ENCODE peak calls at places on chromosomes 16 and 17, in eight cellular contexts. One of them, this sample, is unnamed.

GRCh38 chr17:68048996-68049395 is 13.5 kb downstream of the KPNA2 start:
- DNase-seq in heart left ventricle: no peak
- DNase-seq in ovary: no peak
- DNase-seq in upper lobe of left lung: no peak
- DNase-seq in spleen: no peak
- DNase-seq in IMR-90: no peak
- DNase-seq in sigmoid colon: no peak
- DNase-seq in breast epithelium: no peak
- DNase-seq in this sample: no peak

GRCh38 chr17:17514361-17514992 is 18.3 kb upstream of the RASD1 start:
- DNase-seq in spleen: no peak
- DNase-seq in breast epithelium: no peak
- DNase-seq in ovary: no peak
- DNase-seq in heart left ventricle: no peak
- DNase-seq in IMR-90: no peak
- DNase-seq in upper lobe of left lung: no peak
- DNase-seq in sigmoid colon: no peak
- DNase-seq in this sample: no peak

GRCh38 chr16:68508641-68509240 is 30.4 kb upstream of the ZFP90 start:
- DNase-seq in IMR-90: no peak
- DNase-seq in spleen: peak; percentile 32
- DNase-seq in sigmoid colon: no peak
- DNase-seq in ovary: no peak
- DNase-seq in heart left ventricle: no peak
- DNase-seq in upper lobe of left lung: no peak
- DNase-seq in breast epithelium: no peak
- DNase-seq in this sample: no peak

GRCh38 chr17:76524598-76525512 is 12.7 kb downstream of the CYGB start:
- DNase-seq in sigmoid colon: no peak
- DNase-seq in spleen: no peak
- DNase-seq in heart left ventricle: peak; percentile 70
- DNase-seq in upper lobe of left lung: peak; percentile 54
- DNase-seq in breast epithelium: peak; percentile 65
- DNase-seq in ovary: peak; percentile 77
- DNase-seq in IMR-90: peak; percentile 55
- DNase-seq in this sample: no peak

GRCh38 chr17:65531508-65532431 is 29.7 kb downstream of the AXIN2 start:
- DNase-seq in heart left ventricle: peak; percentile 43
- DNase-seq in IMR-90: peak; percentile 67
- DNase-seq in breast epithelium: no peak
- DNase-seq in spleen: peak; percentile 64
- DNase-seq in upper lobe of left lung: peak; percentile 67
- DNase-seq in sigmoid colon: peak; percentile 88
- DNase-seq in ovary: peak; percentile 80
- DNase-seq in this sample: peak; percentile 43

GRCh38 chr17:43416998-43417891 is 18.5 kb downstream of the ARL4D start:
- DNase-seq in upper lobe of left lung: peak; percentile 32
- DNase-seq in sigmoid colon: peak; percentile 94
- DNase-seq in spleen: no peak
- DNase-seq in heart left ventricle: peak; percentile 63
- DNase-seq in IMR-90: peak; percentile 37
- DNase-seq in breast epithelium: peak; percentile 59
- DNase-seq in ovary: peak; percentile 75
- DNase-seq in this sample: peak; percentile 53

GRCh38 chr16:85398688-85399582 is 214.2 kb upstream of the GSE1 start:
- DNase-seq in IMR-90: no peak
- DNase-seq in spleen: peak; percentile 33
- DNase-seq in heart left ventricle: no peak
- DNase-seq in breast epithelium: no peak
- DNase-seq in ovary: peak; percentile 12
- DNase-seq in sigmoid colon: peak; percentile 53
- DNase-seq in upper lobe of left lung: no peak
- DNase-seq in this sample: no peak

GRCh38 chr17:41917192-41917591 is 1.6 kb downstream of the ACLY start:
- DNase-seq in upper lobe of left lung: peak; percentile 36
- DNase-seq in breast epithelium: no peak
- DNase-seq in heart left ventricle: no peak
- DNase-seq in spleen: no peak
- DNase-seq in sigmoid colon: no peak
- DNase-seq in ovary: no peak
- DNase-seq in IMR-90: peak; percentile 59
- DNase-seq in this sample: no peak

GRCh38 chr16:65576631-65577030 is 454.8 kb upstream of the CDH11 start:
- DNase-seq in spleen: no peak
- DNase-seq in IMR-90: no peak
- DNase-seq in heart left ventricle: no peak
- DNase-seq in upper lobe of left lung: no peak
- DNase-seq in breast epithelium: no peak
- DNase-seq in sigmoid colon: no peak
- DNase-seq in ovary: no peak
- DNase-seq in this sample: no peak

DNA sequence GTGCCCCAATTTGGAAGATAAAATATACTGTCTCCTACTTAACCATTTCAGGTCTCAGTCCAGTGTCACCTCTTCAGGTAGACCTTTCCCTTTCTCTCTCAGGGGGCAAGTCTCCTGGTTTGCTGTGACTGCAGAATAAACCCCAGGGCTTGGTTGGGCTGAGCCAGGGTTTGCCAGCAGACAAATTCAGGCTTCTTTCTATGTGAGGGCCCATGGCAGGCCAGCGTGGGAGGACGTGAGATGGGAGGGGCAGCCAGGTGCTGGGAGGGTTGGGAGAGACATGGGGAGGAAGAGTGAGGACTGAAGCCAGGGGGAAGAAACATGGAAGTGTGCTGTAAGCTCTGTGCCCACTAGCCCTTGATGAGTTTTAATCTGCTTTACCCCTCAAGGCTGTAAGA is 163.2 kb downstream of the SPECC1 start:
- DNase-seq in spleen: no peak
- DNase-seq in sigmoid colon: no peak
- DNase-seq in upper lobe of left lung: no peak
- DNase-seq in ovary: no peak
- DNase-seq in heart left ventricle: no peak
- DNase-seq in breast epithelium: no peak
- DNase-seq in IMR-90: no peak
- DNase-seq in this sample: no peak
- H3K4me3 ChIP-seq in spleen: no peak overlapping the region
- H3K4me3 ChIP-seq in sigmoid colon: no peak overlapping the region
- H3K4me3 ChIP-seq in upper lobe of left lung: no peak overlapping the region
- H3K4me3 ChIP-seq in ovary: no peak overlapping the region
- H3K4me3 ChIP-seq in heart left ventricle: no peak overlapping the region
- H3K4me3 ChIP-seq in breast epithelium: no peak overlapping the region
- H3K4me3 ChIP-seq in IMR-90: no peak overlapping the region
- H3K4me3 ChIP-seq in this sample: no peak overlapping the region

GRCh38 chr17:3004150-3004801 is 59.1 kb downstream of the OR1D5 start:
- DNase-seq in spleen: peak; percentile 97
- DNase-seq in IMR-90: peak; percentile 96
- DNase-seq in breast epithelium: peak; percentile 100
- DNase-seq in heart left ventricle: peak; percentile 98
- DNase-seq in upper lobe of left lung: peak; percentile 99
- DNase-seq in ovary: peak; percentile 100
- DNase-seq in sigmoid colon: peak; percentile 100
- DNase-seq in this sample: peak; percentile 86
- TF ChIP-seq POLR2A in spleen: no peak
- TF ChIP-seq POLR2A in IMR-90: peak; percentile 64
- TF ChIP-seq POLR2A in breast epithelium: no peak
- TF ChIP-seq POLR2A in heart left ventricle: no peak
- TF ChIP-seq POLR2A in upper lobe of left lung: peak; percentile 49
- TF ChIP-seq POLR2A in ovary: no peak
- TF ChIP-seq POLR2A in sigmoid colon: no peak
- TF ChIP-seq POLR2A in this sample: no peak

DNA sequence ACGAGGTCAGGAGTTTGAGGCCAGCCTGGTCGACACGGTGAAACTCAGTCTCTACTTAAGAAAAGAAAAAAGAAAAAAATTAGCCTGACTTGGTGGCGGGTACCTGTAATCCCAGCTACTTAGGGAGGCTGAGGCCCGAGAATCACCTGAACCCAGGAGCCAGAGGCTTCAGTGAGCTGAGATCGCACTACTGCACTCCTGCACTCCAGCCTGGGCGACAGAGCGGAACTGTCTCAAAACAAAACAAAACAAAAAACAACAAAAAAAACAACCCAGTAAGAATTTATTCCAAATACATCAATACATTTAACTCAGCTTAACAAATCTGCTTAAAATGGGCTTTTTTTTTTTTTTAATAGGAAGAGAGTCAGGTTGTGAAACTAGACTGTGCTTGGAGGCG is 23.3 kb downstream of the KANSL1 start:
- DNase-seq in upper lobe of left lung: no peak
- DNase-seq in ovary: no peak
- DNase-seq in IMR-90: no peak
- DNase-seq in breast epithelium: no peak
- DNase-seq in spleen: no peak
- DNase-seq in sigmoid colon: no peak
- DNase-seq in heart left ventricle: no peak
- DNase-seq in this sample: no peak
- H3K4me1 ChIP-seq in upper lobe of left lung: peaks cover 54% of the 10 kb centered on the region
- H3K4me1 ChIP-seq in ovary: peaks cover 19% of the 10 kb centered on the region
- H3K4me1 ChIP-seq in IMR-90: peaks cover 21% of the 10 kb centered on the region
- H3K4me1 ChIP-seq in breast epithelium: peaks cover 7% of the 10 kb centered on the region
- H3K4me1 ChIP-seq in spleen: peaks cover 98% of the 10 kb centered on the region
- H3K4me1 ChIP-seq in sigmoid colon: peaks cover 64% of the 10 kb centered on the region
- H3K4me1 ChIP-seq in heart left ventricle: peaks cover 18% of the 10 kb centered on the region
- H3K4me1 ChIP-seq in this sample: no peaks in the 10 kb centered on the region

GRCh38 chr17:78748048-78748729 is 33.9 kb downstream of the CYTH1 start:
- DNase-seq in upper lobe of left lung: peak; percentile 55
- DNase-seq in ovary: no peak
- DNase-seq in breast epithelium: no peak
- DNase-seq in sigmoid colon: no peak
- DNase-seq in spleen: no peak
- DNase-seq in IMR-90: no peak
- DNase-seq in heart left ventricle: no peak
- DNase-seq in this sample: peak; percentile 72
- H3K4me3 ChIP-seq in upper lobe of left lung: no peak overlapping the region
- H3K4me3 ChIP-seq in ovary: no peak overlapping the region
- H3K4me3 ChIP-seq in breast epithelium: no peak overlapping the region
- H3K4me3 ChIP-seq in sigmoid colon: no peak overlapping the region
- H3K4me3 ChIP-seq in spleen: peak overlapping the region; percentile 12
- H3K4me3 ChIP-seq in IMR-90: no peak overlapping the region
- H3K4me3 ChIP-seq in heart left ventricle: no peak overlapping the region
- H3K4me3 ChIP-seq in this sample: no peak overlapping the region

This sample was measured in Peyer's patch.